ENCODE peak calls at places on chromosomes 11 and 22, in nine cellular contexts. A is ACHN; G is upper lobe of right lung; L is heart left ventricle; O is tibial nerve; S is stimulated activated naive B cell treated with anti-CD40 and anti-IgM and Interleukin-4, amounts not matched to agents 10 μg/mL and 1 μg/mL and 100 μg/mL, for 72 hours; D is omental fat pad; W is neuronal stem cell; Y is GM13977. X is an unnamed sample.

GRCh38 chr11:12086271-12087074 is 23.9 kb upstream of the MICAL2 start:
- DNase-seq in A (peak), G (peak), L (peak), O (no peak), S (no peak), D (no peak), W (no peak), Y (no peak), X (peak)

GRCh38 chr11:122062763-122063162 is 53.3 kb downstream of the BLID start:
- DNase-seq in A (no peak), G (no peak), L (no peak), O (no peak), S (no peak), D (no peak), W (no peak), Y (no peak), X (no peak)

GRCh38 chr11:120231963-120232362 is 8.0 kb upstream of the POU2F3 start:
- DNase-seq in A (no peak), G (no peak), L (no peak), O (no peak), S (no peak), D (no peak), W (no peak), Y (no peak), X (no peak)

GRCh38 chr11:65498977-65499712 is at the start of gene MALAT1:
- DNase-seq in A (peak), G (peak), L (peak), O (peak), S (peak), D (peak), W (peak), Y (peak), X (peak)

GRCh38 chr11:42576318-42576717 is 735.5 kb upstream of the API5 start:
- DNase-seq in A (no peak), G (no peak), L (no peak), O (no peak), S (no peak), D (no peak), W (no peak), Y (no peak), X (no peak)

GRCh38 chr22:37647928-37648327 is 8.5 kb downstream of the SH3BP1 start:
- DNase-seq in A (no peak), G (no peak), L (no peak), O (no peak), S (no peak), D (no peak), W (no peak), Y (no peak), X (no peak)

GRCh38 chr22:49833340-49834007 is 5.8 kb upstream of the BRD1 start:
- DNase-seq in A (no peak), G (no peak), L (no peak), O (no peak), S (no peak), D (no peak), W (no peak), Y (no peak), X (no peak)

GRCh38 chr11:106281455-106282173 is 204.2 kb downstream of the AASDHPPT start:
- DNase-seq in A (peak), G (no peak), L (no peak), O (no peak), S (no peak), D (no peak), W (no peak), Y (no peak), X (no peak)

GRCh38 chr11:3037041-3037944 is 19.9 kb downstream of the CARS1 start:
- DNase-seq in A (peak), G (peak), L (peak), O (peak), S (no peak), D (peak), W (peak), Y (peak), X (peak)

GRCh38 chr11:78344676-78345075 is 72.9 kb downstream of the GAB2 start:
- DNase-seq in A (no peak), G (no peak), L (no peak), O (no peak), S (no peak), D (no peak), W (no peak), Y (no peak), X (no peak)

GRCh38 chr11:75161506-75161905 is 10.6 kb downstream of the SLCO2B1 start:
- DNase-seq in A (no peak), G (no peak), L (no peak), O (no peak), S (no peak), D (no peak), W (no peak), Y (no peak), X (no peak)

GRCh38 chr11:15127341-15127740 is 12.6 kb downstream of the INSC start:
- DNase-seq in A (peak), G (no peak), L (no peak), O (no peak), S (no peak), D (no peak), W (no peak), Y (no peak), X (no peak)

GRCh38 chr11:34904421-34904950 is 11.7 kb downstream of the APIP start:
- DNase-seq in A (no peak), G (no peak), L (no peak), O (no peak), S (no peak), D (no peak), W (no peak), Y (no peak), X (no peak)

GRCh38 chr22:28051787-28052356 is 132.8 kb upstream of the PITPNB start:
- DNase-seq in A (peak), G (peak), L (peak), O (peak), S (no peak), D (peak), W (peak), Y (no peak), X (no peak)

GRCh38 chr11:12706531-12707499 is 32.6 kb downstream of the TEAD1 start:
- DNase-seq in A (no peak), G (no peak), L (peak), O (no peak), S (no peak), D (no peak), W (no peak), Y (no peak), X (no peak)

GRCh38 chr11:46414466-46414796 is 22.9 kb upstream of the CHRM4 start:
- DNase-seq in A (no peak), G (peak), L (no peak), O (no peak), S (no peak), D (no peak), W (no peak), Y (no peak), X (no peak)

GRCh38 chr22:44381761-44382454 is 69.2 kb upstream of the SHISAL1 start:
- DNase-seq in A (no peak), G (peak), L (peak), O (no peak), S (no peak), D (no peak), W (no peak), Y (no peak), X (no peak)

GRCh38 chr11:102886999-102887398 is 12.2 kb upstream of the MMP12 start:
- DNase-seq in A (no peak), G (no peak), L (no peak), O (no peak), S (no peak), D (no peak), W (no peak), Y (no peak), X (no peak)

GRCh38 chr11:118015385-118015841 is 29.2 kb downstream of the IL10RA start:
- DNase-seq in A (no peak), G (no peak), L (no peak), O (no peak), S (peak), D (no peak), W (no peak), Y (no peak), X (peak)

GRCh38 chr22:46149493-46149997 is 781 bp upstream of the PPARA start:
- DNase-seq in A (peak), G (peak), L (peak), O (peak), S (no peak), D (no peak), W (peak), Y (peak), X (peak)

GRCh38 chr11:13278620-13279486 is 1.3 kb downstream of the BMAL1 start:
- DNase-seq in A (no peak), G (no peak), L (no peak), O (no peak), S (no peak), D (no peak), W (no peak), Y (no peak), X (no peak)

GRCh38 chr11:78234006-78234405 is 45.3 kb downstream of the USP35 start:
- DNase-seq in A (no peak), G (no peak), L (no peak), O (no peak), S (no peak), D (no peak), W (no peak), Y (no peak), X (no peak)

GRCh38 chr22:29706991-29707390 is 12.8 kb upstream of the CABP7 start:
- DNase-seq in A (no peak), G (no peak), L (no peak), O (no peak), S (no peak), D (no peak), W (no peak), Y (no peak), X (no peak)

GRCh38 chr22:19728836-19729235 is 5.5 kb downstream of the GP1BB start:
- DNase-seq in A (no peak), G (no peak), L (no peak), O (no peak), S (no peak), D (no peak), W (no peak), Y (no peak), X (no peak)

GRCh38 chr11:819943-820649 is 1.4 kb downstream of the PNPLA2 start:
- DNase-seq in A (peak), G (peak), L (peak), O (peak), S (peak), D (peak), W (no peak), Y (peak), X (peak)

GRCh38 chr22:29016067-29016938 is 45.3 kb downstream of the C22orf31 start:
- DNase-seq in A (no peak), G (no peak), L (no peak), O (no peak), S (no peak), D (no peak), W (no peak), Y (no peak), X (no peak)

GRCh38 chr11:75873417-75874148 is 58.6 kb downstream of the UVRAG start:
- DNase-seq in A (no peak), G (no peak), L (no peak), O (no peak), S (peak), D (no peak), W (no peak), Y (peak), X (no peak)

GRCh38 chr11:3081386-3081751 is 24.1 kb upstream of the CARS1 start:
- DNase-seq in A (no peak), G (no peak), L (peak), O (no peak), S (no peak), D (no peak), W (no peak), Y (no peak), X (no peak)

GRCh38 chr11:21774212-21774611 is 418.7 kb upstream of the ANO5 start:
- DNase-seq in A (no peak), G (no peak), L (peak), O (no peak), S (no peak), D (no peak), W (no peak), Y (no peak), X (no peak)

GRCh38 chr22:39703890-39704658 is 133.5 kb downstream of the CACNA1I start:
- DNase-seq in A (no peak), G (no peak), L (peak), O (no peak), S (no peak), D (no peak), W (no peak), Y (no peak), X (no peak)

GRCh38 chr11:6724013-6724412 is 40.9 kb upstream of the MRPL17 start:
- DNase-seq in A (no peak), G (no peak), L (no peak), O (no peak), S (no peak), D (no peak), W (no peak), Y (no peak), X (no peak)

GRCh38 chr11:73198677-73199076 is 19.4 kb upstream of the P2RY2 start:
- DNase-seq in A (peak), G (no peak), L (no peak), O (no peak), S (no peak), D (no peak), W (peak), Y (no peak), X (peak)

GRCh38 chr22:45863981-45864751 is 112.8 kb downstream of the WNT7B start:
- DNase-seq in A (peak), G (peak), L (peak), O (peak), S (peak), D (peak), W (peak), Y (peak), X (peak)

GRCh38 chr11:13388741-13389140 is 74.3 kb downstream of the BTBD10 start:
- DNase-seq in A (no peak), G (no peak), L (no peak), O (no peak), S (no peak), D (no peak), W (no peak), Y (no peak), X (no peak)

GRCh38 chr22:45413368-45414211 is at the start of the genes RIBC2 and SMC1B:
- DNase-seq in A (peak), G (peak), L (peak), O (peak), S (peak), D (peak), W (peak), Y (peak), X (no peak)

GRCh38 chr11:87645626-87646025 is 529.6 kb downstream of the RAB38 start:
- DNase-seq in A (no peak), G (no peak), L (no peak), O (no peak), S (no peak), D (no peak), W (no peak), Y (no peak), X (no peak)

GRCh38 chr11:36254739-36255138 is 34.5 kb downstream of the COMMD9 start:
- DNase-seq in A (no peak), G (no peak), L (no peak), O (no peak), S (no peak), D (no peak), W (no peak), Y (no peak), X (no peak)

GRCh38 chr22:35656284-35656752 is 8.1 kb downstream of the APOL6 start:
- DNase-seq in A (no peak), G (no peak), L (no peak), O (no peak), S (no peak), D (no peak), W (no peak), Y (no peak), X (no peak)

GRCh38 chr11:118820412-118821357 is 29.7 kb upstream of the DDX6 start:
- DNase-seq in A (peak), G (peak), L (peak), O (peak), S (peak), D (no peak), W (no peak), Y (peak), X (peak)

X was measured in suprapubic skin.